ENCODE peak calls at places on chromosomes 11 and 22, in nine cellular contexts. R is HFFc6; L is SW480; I is stimulated activated naive CD4-positive, alpha-beta T cell; H is cardiac fibroblast; C is activated T-helper 9 cell treated with anti-CD3 and anti-CD28 coated beads, Interleukin-2, amount 50 U/mL, for 16 hours; O is activated CD4-positive, CD25-positive, alpha-beta regulatory T cell; F is amniotic stem cell; B is stimulated activated CD4-positive, alpha-beta T cell treated with anti-CD3 and anti-CD28 coated beads, Interleukin-1b, Interleukin-23, amount 100 ng/mL, for 4 hours. Q is an unnamed sample.

GRCh38 chr22:35459423-35459894 is 59.5 kb downstream of the MCM5 start:
- DNase-seq in R (no peak), L (no peak), I (no peak), H (no peak), C (no peak), O (no peak), F (no peak), B (no peak), Q (no peak)

GRCh38 chr11:77752518-77752917 is 68.0 kb downstream of the RSF1 start:
- DNase-seq in R (peak; percentile 2), L (no peak), I (no peak), H (no peak), C (no peak), O (no peak), F (no peak), B (no peak), Q (no peak)

GRCh38 chr11:135006800-135007199 is 594.8 kb upstream of the B3GAT1 start:
- DNase-seq in R (no peak), L (no peak), I (no peak), H (no peak), C (no peak), O (no peak), F (no peak), B (no peak), Q (no peak)

GRCh38 chr22:32354360-32355351 is 3.0 kb upstream of the RFPL3 start:
- DNase-seq in R (peak; percentile 58), L (peak; percentile 7), I (no peak), H (peak; percentile 47), C (no peak), O (no peak), F (no peak), B (no peak), Q (no peak)

GRCh38 chr11:74927496-74927895 is 21.4 kb downstream of the XRRA1 start:
- DNase-seq in R (no peak), L (no peak), I (no peak), H (no peak), C (no peak), O (no peak), F (no peak), B (no peak), Q (no peak)

GRCh38 chr11:57349491-57350274 is 11.5 kb downstream of the P2RX3 start:
- DNase-seq in R (no peak), L (no peak), I (peak; percentile 48), H (peak; percentile 56), C (peak; percentile 48), O (peak; percentile 59), F (no peak), B (peak; percentile 53), Q (peak; percentile 71)

GRCh38 chr22:24304067-24304675 is 33.5 kb downstream of the SPECC1L start:
- DNase-seq in R (no peak), L (no peak), I (no peak), H (no peak), C (no peak), O (no peak), F (no peak), B (no peak), Q (no peak)

GRCh38 chr11:2527621-2528291 is 82.9 kb downstream of the KCNQ1 start:
- DNase-seq in R (no peak), L (no peak), I (no peak), H (no peak), C (no peak), O (no peak), F (no peak), B (no peak), Q (peak; percentile 14)

GRCh38 chr11:122523841-122524531 is 131.5 kb upstream of the UBASH3B start:
- DNase-seq in R (no peak), L (no peak), I (no peak), H (no peak), C (no peak), O (no peak), F (no peak), B (no peak), Q (peak; percentile 37)

GRCh38 chr11:2256293-2256913 is 14.0 kb downstream of the ASCL2 start:
- DNase-seq in R (no peak), L (no peak), I (no peak), H (no peak), C (no peak), O (no peak), F (no peak), B (no peak), Q (no peak)

GRCh38 chr22:36461665-36462474 is 19.6 kb downstream of the TXN2 start:
- DNase-seq in R (peak; percentile 92), L (peak; percentile 96), I (no peak), H (peak; percentile 92), C (no peak), O (no peak), F (peak; percentile 61), B (no peak), Q (no peak)

GRCh38 chr22:46287873-46288751 is 8.6 kb upstream of the GTSE1 start:
- DNase-seq in R (no peak), L (no peak), I (no peak), H (no peak), C (no peak), O (no peak), F (no peak), B (no peak), Q (peak; percentile 46)

GRCh38 chr22:19982991-19983578 is 33.5 kb downstream of the ARVCF start:
- DNase-seq in R (no peak), L (no peak), I (no peak), H (no peak), C (no peak), O (no peak), F (no peak), B (no peak), Q (no peak)

GRCh38 chr11:13448876-13449275 is 14.1 kb downstream of the BTBD10 start:
- DNase-seq in R (no peak), L (no peak), I (no peak), H (peak; percentile 70), C (no peak), O (no peak), F (no peak), B (no peak), Q (peak; percentile 28)

GRCh38 chr11:12331239-12331874 is 46.0 kb upstream of the PARVA start:
- DNase-seq in R (peak; percentile 81), L (peak; percentile 84), I (peak; percentile 66), H (peak; percentile 91), C (peak; percentile 45), O (peak; percentile 36), F (peak; percentile 72), B (peak; percentile 50), Q (peak; percentile 88)

GRCh38 chr22:38704568-38705234 is 1.0 kb upstream of the GTPBP1 start:
- DNase-seq in R (no peak), L (peak; percentile 7), I (no peak), H (peak; percentile 9), C (no peak), O (no peak), F (no peak), B (no peak), Q (no peak)

GRCh38 chr11:134074766-134075165 is 5.9 kb downstream of the JAM3 start:
- DNase-seq in R (no peak), L (no peak), I (no peak), H (no peak), C (no peak), O (no peak), F (no peak), B (no peak), Q (no peak)

GRCh38 chr11:47408598-47409439 is 429 bp downstream of the SLC39A13 start:
- DNase-seq in R (peak; percentile 86), L (peak; percentile 65), I (no peak), H (peak; percentile 88), C (no peak), O (no peak), F (peak; percentile 47), B (no peak), Q (peak; percentile 69)

GRCh38 chr11:95229199-95230053 is 1.6 kb downstream of the SESN3 start:
- DNase-seq in R (no peak), L (peak; percentile 49), I (no peak), H (peak; percentile 13), C (no peak), O (no peak), F (peak; percentile 19), B (no peak), Q (no peak)

GRCh38 chr11:8006349-8006977 is 19.3 kb downstream of the EIF3F start:
- DNase-seq in R (peak; percentile 68), L (peak; percentile 62), I (peak; percentile 3), H (peak; percentile 78), C (no peak), O (no peak), F (peak; percentile 62), B (peak; percentile 42), Q (peak; percentile 41)

GRCh38 chr11:61075891-61076290 is 26.4 kb upstream of the CD5 start:
- DNase-seq in R (no peak), L (peak; percentile 17), I (peak; percentile 11), H (peak; percentile 39), C (no peak), O (no peak), F (no peak), B (no peak), Q (no peak)

GRCh38 chr11:45180158-45180887 is 33.9 kb downstream of the PRDM11 start:
- DNase-seq in R (peak; percentile 13), L (peak; percentile 82), I (no peak), H (no peak), C (no peak), O (no peak), F (peak; percentile 59), B (no peak), Q (peak; percentile 61)

GRCh38 chr11:119721129-119722120 is 7.6 kb downstream of the NECTIN1 start:
- DNase-seq in R (peak; percentile 24), L (peak; percentile 67), I (no peak), H (peak; percentile 45), C (no peak), O (no peak), F (no peak), B (no peak), Q (no peak)

GRCh38 chr11:19615503-19615902 is 97.1 kb upstream of the NAV2 start:
- DNase-seq in R (no peak), L (no peak), I (no peak), H (peak; percentile 62), C (no peak), O (no peak), F (no peak), B (no peak), Q (no peak)

GRCh38 chr11:120208777-120209176 is 2.1 kb upstream of the OAF start:
- DNase-seq in R (peak; percentile 60), L (peak; percentile 84), I (no peak), H (peak; percentile 90), C (no peak), O (no peak), F (no peak), B (no peak), Q (peak; percentile 69)

GRCh38 chr22:17198188-17199130 is 20.8 kb downstream of the ADA2 start:
- DNase-seq in R (no peak), L (no peak), I (no peak), H (peak; percentile 20), C (no peak), O (no peak), F (no peak), B (no peak), Q (peak; percentile 85)

GRCh38 chr22:18056161-18056666 is 21.6 kb upstream of the PEX26 start:
- DNase-seq in R (peak; percentile 88), L (peak; percentile 43), I (no peak), H (peak; percentile 63), C (no peak), O (no peak), F (peak; percentile 50), B (no peak), Q (peak; percentile 40)

GRCh38 chr11:130913268-130913667 is 3.0 kb downstream of the SNX19 start:
- DNase-seq in R (no peak), L (no peak), I (no peak), H (peak; percentile 4), C (no peak), O (no peak), F (no peak), B (no peak), Q (no peak)

GRCh38 chr22:21051836-21052400 is 6.2 kb downstream of the LRRC74B start:
- DNase-seq in R (peak; percentile 20), L (no peak), I (no peak), H (no peak), C (no peak), O (no peak), F (no peak), B (no peak), Q (no peak)

GRCh38 chr11:93570759-93571413 is 27.7 kb upstream of the SMCO4 start:
- DNase-seq in R (peak; percentile 44), L (peak; percentile 62), I (no peak), H (peak; percentile 70), C (no peak), O (no peak), F (peak; percentile 18), B (no peak), Q (peak; percentile 29)

GRCh38 chr11:64095286-64095825 is 59.6 kb downstream of the FLRT1 start:
- DNase-seq in R (no peak), L (no peak), I (no peak), H (no peak), C (no peak), O (no peak), F (no peak), B (no peak), Q (no peak)

Q was measured in left cardiac atrium.